ENCODE peak calls at places on chromosomes 5 and 9, in four cellular contexts. One of them, this sample, is unnamed.

GRCh38 chr5:157463081-157463480 is 3.1 kb downstream of the NIPAL4 start:
- DNase-seq in endothelial cell of umbilical vein: no peak
- DNase-seq in transverse colon: no peak
- DNase-seq in GM12892: no peak
- DNase-seq in this sample: no peak

GRCh38 chr9:115292584-115293271 is 174.8 kb upstream of the TNC start:
- DNase-seq in GM12892: no peak
- DNase-seq in transverse colon: no peak
- DNase-seq in endothelial cell of umbilical vein: no peak
- DNase-seq in this sample: no peak

GRCh38 chr5:143147382-143147781 is 256.1 kb downstream of the NR3C1 start:
- DNase-seq in transverse colon: no peak
- DNase-seq in GM12892: no peak
- DNase-seq in endothelial cell of umbilical vein: no peak
- DNase-seq in this sample: no peak

GRCh38 chr5:91182763-91183162 is 200.4 kb downstream of the ARRDC3 start:
- DNase-seq in GM12892: no peak
- DNase-seq in endothelial cell of umbilical vein: no peak
- DNase-seq in transverse colon: peak; percentile 47
- DNase-seq in this sample: no peak

GRCh38 chr5:77360381-77360780 is 131.7 kb downstream of the WDR41 start:
- DNase-seq in transverse colon: no peak
- DNase-seq in endothelial cell of umbilical vein: no peak
- DNase-seq in GM12892: no peak
- DNase-seq in this sample: no peak

GRCh38 chr9:110926828-110927227 is 111.4 kb downstream of the LPAR1 start:
- DNase-seq in transverse colon: peak; percentile 20
- DNase-seq in endothelial cell of umbilical vein: no peak
- DNase-seq in GM12892: no peak
- DNase-seq in this sample: peak; percentile 57

GRCh38 chr5:176846335-176847140 is 36.2 kb downstream of the UNC5A start:
- DNase-seq in transverse colon: no peak
- DNase-seq in endothelial cell of umbilical vein: no peak
- DNase-seq in GM12892: no peak
- DNase-seq in this sample: no peak

GRCh38 chr5:43553381-43553780 is 3.5 kb downstream of the PAIP1 start:
- DNase-seq in transverse colon: no peak
- DNase-seq in GM12892: no peak
- DNase-seq in endothelial cell of umbilical vein: no peak
- DNase-seq in this sample: no peak

GRCh38 chr9:110316255-110316921 is 21.3 kb downstream of the TXNDC8 start:
- DNase-seq in GM12892: peak; percentile 29
- DNase-seq in endothelial cell of umbilical vein: no peak
- DNase-seq in transverse colon: no peak
- DNase-seq in this sample: no peak

GRCh38 chr9:32350682-32351081 is 33.8 kb upstream of the ACO1 start:
- DNase-seq in GM12892: no peak
- DNase-seq in transverse colon: no peak
- DNase-seq in endothelial cell of umbilical vein: peak; percentile 26
- DNase-seq in this sample: no peak

GRCh38 chr5:133681896-133682295 is 69.6 kb upstream of the FSTL4 start:
- DNase-seq in GM12892: no peak
- DNase-seq in transverse colon: no peak
- DNase-seq in endothelial cell of umbilical vein: no peak
- DNase-seq in this sample: peak; percentile 19

GRCh38 chr5:4295663-4296339 is 700.2 kb downstream of the IRX1 start:
- DNase-seq in transverse colon: no peak
- DNase-seq in endothelial cell of umbilical vein: no peak
- DNase-seq in GM12892: no peak
- DNase-seq in this sample: no peak

GRCh38 chr5:32172908-32173393 is 1.2 kb downstream of the GOLPH3 start:
- DNase-seq in endothelial cell of umbilical vein: peak; percentile 67
- DNase-seq in GM12892: no peak
- DNase-seq in transverse colon: no peak
- DNase-seq in this sample: no peak

GRCh38 chr5:138542120-138542955 is 698 bp downstream of the ETF1 start:
- DNase-seq in GM12892: peak; percentile 10
- DNase-seq in endothelial cell of umbilical vein: peak; percentile 28
- DNase-seq in transverse colon: peak; percentile 21
- DNase-seq in this sample: peak; percentile 27

GRCh38 chr5:131252824-131253171 is 11.1 kb upstream of the CDC42SE2 start:
- DNase-seq in GM12892: no peak
- DNase-seq in endothelial cell of umbilical vein: peak; percentile 30
- DNase-seq in transverse colon: peak; percentile 80
- DNase-seq in this sample: peak; percentile 65

GRCh38 chr5:15727375-15727774 is 227.4 kb downstream of the FBXL7 start:
- DNase-seq in GM12892: no peak
- DNase-seq in transverse colon: no peak
- DNase-seq in endothelial cell of umbilical vein: no peak
- DNase-seq in this sample: no peak

GRCh38 chr5:151030377-151030776 is 10.0 kb downstream of the GPX3 start:
- DNase-seq in GM12892: no peak
- DNase-seq in endothelial cell of umbilical vein: no peak
- DNase-seq in transverse colon: peak; percentile 53
- DNase-seq in this sample: no peak
- TF ChIP-seq POLR2A in GM12892: no peak
- TF ChIP-seq POLR2A in endothelial cell of umbilical vein: no peak
- TF ChIP-seq POLR2A in transverse colon: no peak
- TF ChIP-seq POLR2A in this sample: no peak

GRCh38 chr5:66595877-66596790 is at the start of gene MAST4:
- DNase-seq in transverse colon: peak; percentile 91
- DNase-seq in GM12892: peak; percentile 85
- DNase-seq in endothelial cell of umbilical vein: peak; percentile 85
- DNase-seq in this sample: peak; percentile 92
- TF ChIP-seq POLR2AphosphoS5 in transverse colon: peak; percentile 42
- TF ChIP-seq POLR2AphosphoS5 in GM12892: no peak
- TF ChIP-seq POLR2AphosphoS5 in endothelial cell of umbilical vein: no peak
- TF ChIP-seq POLR2AphosphoS5 in this sample: peak; percentile 84

DNA sequence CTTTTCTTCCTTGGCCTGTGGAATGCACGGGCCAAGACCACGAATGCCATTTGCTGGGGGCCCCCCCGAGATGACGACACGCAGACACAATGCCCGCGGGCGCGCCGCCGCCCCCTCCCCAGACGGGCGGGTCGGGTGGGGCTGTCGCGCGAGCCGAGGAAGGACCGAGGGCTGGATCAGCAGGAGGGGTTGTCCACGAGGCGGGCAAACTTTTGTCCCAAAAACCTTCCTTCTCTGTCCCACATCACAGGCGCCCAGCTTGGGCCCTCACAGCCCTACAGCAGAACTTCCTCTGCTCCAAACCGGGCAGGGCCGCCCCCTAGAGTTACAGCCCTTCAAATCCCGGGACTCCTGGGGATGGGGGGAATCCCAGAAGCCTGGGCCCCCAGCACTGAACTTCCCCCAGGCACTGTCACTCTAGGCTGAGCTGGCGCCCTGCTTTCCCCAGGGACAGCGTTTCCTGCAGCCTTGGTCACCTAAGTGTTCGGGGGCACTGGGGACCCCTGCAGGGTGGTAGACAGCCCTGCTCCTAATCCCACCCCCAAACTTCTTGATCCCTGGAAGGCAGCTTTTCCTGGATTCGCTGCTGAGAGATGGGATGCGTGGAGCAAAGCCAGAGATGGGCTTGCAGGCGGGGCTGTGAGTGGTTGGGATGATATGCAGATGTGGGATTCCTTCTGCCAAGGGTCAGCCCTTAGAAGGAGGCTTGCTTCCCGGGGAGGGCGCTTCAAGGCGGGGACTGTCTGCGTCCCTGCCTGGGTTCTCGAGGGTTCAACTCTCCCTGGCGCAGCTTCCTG is 980 bp downstream of the COL5A1 start:
- DNase-seq in GM12892: no peak
- DNase-seq in transverse colon: peak; percentile 58
- DNase-seq in endothelial cell of umbilical vein: peak; percentile 56
- DNase-seq in this sample: peak; percentile 35
- TF ChIP-seq POLR2A in GM12892: no peak
- TF ChIP-seq POLR2A in transverse colon: peak; percentile 23
- TF ChIP-seq POLR2A in endothelial cell of umbilical vein: no peak
- TF ChIP-seq POLR2A in this sample: no peak

DNA sequence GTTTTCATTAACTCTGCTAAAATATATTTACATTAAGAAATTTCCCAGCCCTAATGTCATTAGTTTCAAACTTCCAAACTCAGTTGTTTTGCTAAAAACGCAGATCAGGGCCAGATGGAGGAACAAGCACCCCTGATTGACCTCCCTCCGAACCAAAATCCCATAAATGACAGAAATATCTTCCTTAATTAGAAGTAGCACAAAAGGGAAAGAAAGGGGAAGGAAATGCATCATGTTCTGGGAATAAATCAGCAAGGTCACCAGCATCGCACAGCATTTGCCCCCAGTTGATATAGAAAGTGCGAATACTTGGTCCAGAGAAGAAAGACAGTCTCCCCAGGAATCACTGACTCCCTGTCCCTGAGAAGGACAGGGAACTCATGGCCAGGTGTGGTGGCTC is 61.3 kb upstream of the RUFY1 start:
- DNase-seq in transverse colon: no peak
- DNase-seq in GM12892: no peak
- DNase-seq in endothelial cell of umbilical vein: no peak
- DNase-seq in this sample: no peak
- TF ChIP-seq POLR2AphosphoS5 in transverse colon: no peak
- TF ChIP-seq POLR2AphosphoS5 in GM12892: no peak
- TF ChIP-seq POLR2AphosphoS5 in endothelial cell of umbilical vein: no peak
- TF ChIP-seq POLR2AphosphoS5 in this sample: no peak

GRCh38 chr9:93578844-93579243 is 2.5 kb downstream of the PHF2 start:
- DNase-seq in GM12892: no peak
- DNase-seq in transverse colon: no peak
- DNase-seq in endothelial cell of umbilical vein: no peak
- DNase-seq in this sample: peak; percentile 10

GRCh38 chr9:93577940-93578682 is 1.7 kb downstream of the PHF2 start:
- DNase-seq in endothelial cell of umbilical vein: peak; percentile 21
- DNase-seq in transverse colon: no peak
- DNase-seq in GM12892: no peak
- DNase-seq in this sample: peak; percentile 26

GRCh38 chr9:93576296-93577044 is at the start of gene PHF2:
- DNase-seq in transverse colon: no peak
- DNase-seq in endothelial cell of umbilical vein: no peak
- DNase-seq in GM12892: peak; percentile 63
- DNase-seq in this sample: no peak

GRCh38 chr9:93575706-93576295 is 583 bp upstream of the PHF2 start:
- DNase-seq in endothelial cell of umbilical vein: peak; percentile 45
- DNase-seq in transverse colon: peak; percentile 55
- DNase-seq in GM12892: peak; percentile 70
- DNase-seq in this sample: peak; percentile 46

GRCh38 chr9:93577045-93577939 is 908 bp downstream of the PHF2 start:
- DNase-seq in endothelial cell of umbilical vein: peak; percentile 24
- DNase-seq in transverse colon: peak; percentile 37
- DNase-seq in GM12892: peak; percentile 50
- DNase-seq in this sample: peak; percentile 31
- TF ChIP-seq POLR2A in endothelial cell of umbilical vein: no peak
- TF ChIP-seq POLR2A in transverse colon: peak; percentile 23
- TF ChIP-seq POLR2A in GM12892: no peak
- TF ChIP-seq POLR2A in this sample: no peak

GRCh38 chr5:172571413-172571812 is 69.7 kb upstream of the NEURL1B start:
- DNase-seq in endothelial cell of umbilical vein: no peak
- DNase-seq in transverse colon: no peak
- DNase-seq in GM12892: no peak
- DNase-seq in this sample: no peak
- TF ChIP-seq POLR2AphosphoS5 in endothelial cell of umbilical vein: no peak
- TF ChIP-seq POLR2AphosphoS5 in transverse colon: no peak
- TF ChIP-seq POLR2AphosphoS5 in GM12892: no peak
- TF ChIP-seq POLR2AphosphoS5 in this sample: no peak

DNA sequence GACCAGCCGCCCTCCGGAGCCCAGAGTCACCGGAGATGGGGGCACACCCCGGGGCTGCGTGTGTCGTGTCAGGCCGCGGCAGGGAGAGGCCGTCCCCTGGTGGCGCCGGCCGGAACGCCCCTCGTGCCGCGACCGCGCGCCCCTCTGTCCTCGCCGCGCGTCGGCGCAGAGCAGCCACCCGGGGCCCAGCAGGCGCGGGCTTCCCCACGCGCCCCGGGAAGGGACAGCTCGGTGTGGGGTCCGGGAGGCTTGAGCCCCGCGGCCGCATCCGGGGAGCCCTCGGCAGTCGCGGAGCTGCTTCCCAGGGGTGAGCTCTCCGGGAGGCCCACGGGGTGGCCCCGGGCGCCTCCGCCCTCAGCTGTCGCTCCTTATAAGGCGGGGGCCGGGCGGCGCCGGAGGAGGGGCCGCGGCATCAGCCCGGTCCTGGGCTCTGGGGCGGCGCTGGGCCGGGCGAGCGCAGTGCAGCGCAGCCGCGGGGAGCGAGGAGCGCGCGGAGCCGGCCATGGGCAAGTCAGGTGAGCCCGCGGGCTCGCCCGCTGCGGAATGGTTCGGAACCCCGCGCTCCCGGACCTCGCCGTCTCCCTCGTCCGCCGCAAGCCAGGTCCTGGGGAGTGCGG is at the start of gene GLIPR2:
- DNase-seq in GM12892: peak; percentile 97
- DNase-seq in transverse colon: peak; percentile 87
- DNase-seq in endothelial cell of umbilical vein: peak; percentile 55
- DNase-seq in this sample: peak; percentile 84
- TF ChIP-seq POLR2A in GM12892: peak; percentile 68
- TF ChIP-seq POLR2A in transverse colon: peak; percentile 65
- TF ChIP-seq POLR2A in endothelial cell of umbilical vein: no peak
- TF ChIP-seq POLR2A in this sample: no peak

DNA sequence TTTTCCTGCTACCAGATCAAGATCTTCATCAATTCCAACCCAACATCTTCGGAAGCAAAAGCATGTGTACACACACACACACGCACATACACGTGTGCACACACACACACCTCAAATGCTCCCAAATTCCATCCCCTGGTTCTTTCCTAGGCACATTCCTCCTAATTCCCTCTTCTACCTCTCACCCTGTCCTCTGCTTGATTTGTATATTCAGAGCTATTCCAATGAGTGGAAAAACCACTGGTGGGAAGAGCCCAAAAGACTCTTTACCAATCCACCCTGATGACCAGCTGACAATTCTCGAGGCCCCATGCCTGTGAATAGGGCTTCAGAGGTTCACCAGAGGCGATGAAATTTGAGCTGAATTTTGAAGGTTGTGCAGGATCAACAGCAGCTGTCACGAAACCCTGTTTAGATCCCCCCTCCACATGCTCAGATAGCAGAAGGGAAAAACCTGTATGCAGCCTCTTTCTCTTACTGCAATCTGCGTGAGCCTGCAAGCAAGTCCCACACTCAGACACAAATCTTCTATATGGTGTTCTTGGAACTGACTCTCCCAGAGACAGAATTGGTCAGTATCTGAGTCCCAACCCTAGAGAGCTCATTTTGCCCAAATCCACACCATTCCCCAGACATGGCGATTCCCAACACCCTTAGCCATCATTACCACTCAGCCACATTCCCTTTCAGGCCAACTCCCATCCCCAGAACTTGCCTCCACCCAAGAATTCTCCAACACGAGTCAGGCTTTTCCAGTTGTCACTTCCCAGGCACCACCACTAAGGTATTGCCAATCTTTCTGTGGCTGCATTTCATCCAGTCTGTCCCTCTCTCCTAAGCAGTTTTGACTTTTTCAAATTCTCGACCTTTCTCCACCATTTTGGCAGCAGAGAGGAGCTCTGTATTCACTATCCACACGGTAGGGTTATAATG is 4.3 kb upstream of the TRIO start:
- DNase-seq in GM12892: no peak
- DNase-seq in transverse colon: no peak
- DNase-seq in endothelial cell of umbilical vein: no peak
- DNase-seq in this sample: no peak
- TF ChIP-seq POLR2AphosphoS5 in GM12892: no peak
- TF ChIP-seq POLR2AphosphoS5 in transverse colon: no peak
- TF ChIP-seq POLR2AphosphoS5 in endothelial cell of umbilical vein: no peak
- TF ChIP-seq POLR2AphosphoS5 in this sample: no peak